ENCODE peak calls at places on chromosome 10, in four cellular contexts. I is neuronal stem cell, T is H1, E is mesenchymal stem cell. Y is an unnamed sample.

GRCh38 chr10:124128811-124129145 is 35.4 kb upstream of the CHST15 start:
- DNase-seq in I (no peak), T (no peak), E (no peak), Y (no peak)

GRCh38 chr10:110456046-110456445 is 41.7 kb upstream of the DUSP5 start:
- DNase-seq in E (no peak), T (no peak), I (no peak), Y (no peak)

GRCh38 chr10:34156781-34157425 is 658.2 kb downstream of the PARD3 start:
- DNase-seq in T (no peak), I (no peak), E (peak; percentile 40), Y (no peak)

GRCh38 chr10:117339569-117339968 is 35.7 kb downstream of the PDZD8 start:
- DNase-seq in I (no peak), T (no peak), E (no peak), Y (no peak)

GRCh38 chr10:15460661-15461060 is 89.6 kb upstream of the FAM171A1 start:
- DNase-seq in T (no peak), I (no peak), E (no peak), Y (no peak)

GRCh38 chr10:78960316-78960800 is 108.4 kb upstream of the ZMIZ1 start:
- DNase-seq in I (no peak), E (peak; percentile 89), T (no peak), Y (no peak)

GRCh38 chr10:126525326-126525725 is 137.0 kb upstream of the ADAM12 start:
- DNase-seq in T (no peak), I (no peak), E (no peak), Y (no peak)

GRCh38 chr10:58810751-58811150 is 298.1 kb downstream of the BICC1 start:
- DNase-seq in T (no peak), E (no peak), I (no peak), Y (no peak)

GRCh38 chr10:30398788-30399187 is 35.2 kb upstream of the MAP3K8 start:
- DNase-seq in E (no peak), T (no peak), I (no peak), Y (no peak)

GRCh38 chr10:88923525-88923924 is 29.0 kb downstream of the ACTA2 start:
- DNase-seq in E (no peak), I (no peak), T (no peak), Y (no peak)

GRCh38 chr10:88921194-88921593 is 31.4 kb downstream of the ACTA2 start:
- DNase-seq in E (no peak), I (no peak), T (no peak), Y (no peak)

GRCh38 chr10:88920198-88920597 is 32.4 kb downstream of the ACTA2 start:
- DNase-seq in T (no peak), I (no peak), E (no peak), Y (no peak)

GRCh38 chr10:88919041-88919440 is 33.5 kb downstream of the ACTA2 start:
- DNase-seq in E (no peak), I (no peak), T (no peak), Y (no peak)

DNA sequence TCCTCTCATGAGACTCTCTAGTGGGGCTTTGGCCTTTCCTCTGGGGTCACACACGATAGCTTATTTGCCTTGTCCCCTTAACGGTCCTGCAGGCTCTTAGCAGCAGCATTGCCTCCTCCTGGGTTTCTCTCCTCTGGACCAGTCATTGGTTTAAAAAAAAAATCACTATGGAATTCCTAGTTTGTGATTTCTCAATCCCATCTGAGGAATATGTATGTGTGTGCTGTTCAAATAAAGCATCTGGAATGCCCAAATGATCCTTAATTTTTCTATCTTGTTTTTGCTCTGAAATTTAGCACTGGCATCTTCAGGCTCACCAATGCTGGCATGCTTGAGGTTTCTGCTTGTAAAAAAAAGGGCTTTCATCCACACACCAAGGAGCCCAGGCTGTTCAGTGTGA is 30.5 kb downstream of the ACTA2 start:
- DNase-seq in I (no peak), E (no peak), T (no peak), Y (no peak)
- H2BK15ac ChIP-seq in I (no peak overlapping the region), E (no peak overlapping the region), T (no peak overlapping the region), Y (no peak overlapping the region)

GRCh38 chr10:4809156-4809555 is 16.9 kb upstream of the AKR1E2 start:
- DNase-seq in I (no peak), E (no peak), T (no peak), Y (no peak)

GRCh38 chr10:4813496-4813895 is 12.5 kb upstream of the AKR1E2 start:
- DNase-seq in T (no peak), I (no peak), E (no peak), Y (no peak)

GRCh38 chr10:4812041-4812440 is 14.0 kb upstream of the AKR1E2 start:
- DNase-seq in E (no peak), I (no peak), T (no peak), Y (no peak)

GRCh38 chr10:4810093-4810492 is 15.9 kb upstream of the AKR1E2 start:
- DNase-seq in T (no peak), E (no peak), I (no peak), Y (no peak)

GRCh38 chr10:4812952-4813351 is 13.1 kb upstream of the AKR1E2 start:
- DNase-seq in I (no peak), T (no peak), E (peak; percentile 90), Y (no peak)
- H2BK12ac ChIP-seq in I (no peak overlapping the region), T (no peak overlapping the region), E (no peak overlapping the region), Y (no peak overlapping the region)

GRCh38 chr10:115933098-115933497 is 339.9 kb downstream of the GFRA1 start:
- DNase-seq in T (no peak), E (no peak), I (no peak), Y (no peak)
- H3K14ac ChIP-seq in T (no peak overlapping the region), E (no peak overlapping the region), I (no peak overlapping the region), Y (no peak overlapping the region)

GRCh38 chr10:125502276-125502675 is 180.7 kb downstream of the TEX36 start:
- DNase-seq in T (no peak), I (no peak), E (no peak), Y (no peak)
- H2BK15ac ChIP-seq in T (no peak overlapping the region), I (no peak overlapping the region), E (no peak overlapping the region), Y (no peak overlapping the region)

DNA sequence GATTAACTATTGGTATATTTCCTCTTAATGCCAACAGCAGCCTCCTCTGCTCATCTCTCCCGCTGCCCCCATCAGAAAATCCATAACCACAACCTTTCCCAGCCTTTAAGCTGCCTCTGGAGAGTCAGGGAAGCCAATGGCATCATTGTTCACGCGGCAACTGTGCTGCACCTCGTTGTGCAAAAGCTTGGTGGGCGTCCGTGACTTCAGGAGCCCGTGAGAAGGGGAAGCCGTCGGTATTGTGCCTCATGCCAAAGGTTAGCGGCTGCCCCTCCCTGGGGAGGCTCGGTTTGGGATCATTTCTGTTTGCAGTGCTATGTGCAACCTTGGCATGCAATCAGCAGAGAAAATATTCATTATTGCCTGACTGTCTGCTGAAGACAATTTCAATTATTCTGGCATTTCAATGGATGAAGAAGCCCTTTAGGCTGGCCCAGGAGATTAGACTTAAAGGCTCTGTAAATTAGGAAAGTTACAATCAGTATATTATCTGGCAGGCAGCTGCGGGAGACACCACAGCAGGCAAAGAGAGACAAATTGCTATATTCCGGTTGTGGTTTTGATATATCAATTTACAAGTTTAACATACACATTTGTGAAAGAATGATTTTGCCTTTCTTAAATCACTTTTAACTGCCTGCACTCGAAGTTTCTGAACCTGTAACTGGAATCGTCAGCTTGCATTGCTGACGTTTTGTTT is 244.5 kb downstream of the GATA3 start:
- DNase-seq in T (no peak), E (no peak), I (no peak), Y (no peak)
- H2BK12ac ChIP-seq in T (peak overlapping the region; percentile 77), E (peak overlapping the region; percentile 40), I (no peak overlapping the region), Y (no peak overlapping the region)

DNA sequence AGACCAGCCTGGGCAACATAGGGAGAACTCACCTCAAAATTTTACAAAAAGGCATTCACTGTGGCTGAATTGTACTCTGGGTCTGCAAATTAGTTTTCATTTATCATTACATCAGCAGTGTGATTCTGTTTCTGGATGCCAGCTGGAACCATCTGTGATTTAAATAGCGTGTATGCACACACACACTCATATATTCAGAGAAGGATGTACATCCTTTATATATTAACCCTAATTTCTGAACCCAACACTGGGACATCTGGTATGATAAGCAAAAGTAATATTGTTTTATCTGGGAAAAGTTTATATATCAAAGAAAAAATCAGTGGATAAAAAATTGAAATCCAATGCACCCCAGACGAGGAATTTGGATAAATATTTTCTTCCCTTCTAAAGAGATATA is 33.8 kb upstream of the LYZL1 start:
- DNase-seq in I (no peak), T (no peak), E (no peak), Y (no peak)
- H3K14ac ChIP-seq in I (no peak overlapping the region), T (no peak overlapping the region), E (no peak overlapping the region), Y (no peak overlapping the region)

GRCh38 chr10:114271779-114272167 is 32.7 kb downstream of the VWA2 start:
- DNase-seq in I (no peak), T (no peak), E (peak; percentile 98), Y (no peak)

GRCh38 chr10:114272696-114273095 is 33.6 kb downstream of the VWA2 start:
- DNase-seq in T (no peak), I (no peak), E (no peak), Y (no peak)

GRCh38 chr10:114274616-114275453 is 35.8 kb downstream of the VWA2 start:
- DNase-seq in I (no peak), E (no peak), T (no peak), Y (no peak)

GRCh38 chr10:114273910-114274309 is 34.9 kb downstream of the VWA2 start:
- DNase-seq in I (no peak), T (no peak), E (no peak), Y (no peak)

GRCh38 chr10:114271014-114271778 is 32.1 kb downstream of the VWA2 start:
- DNase-seq in T (no peak), I (no peak), E (no peak), Y (no peak)
- H2BK15ac ChIP-seq in T (no peak overlapping the region), I (no peak overlapping the region), E (no peak overlapping the region), Y (no peak overlapping the region)

DNA sequence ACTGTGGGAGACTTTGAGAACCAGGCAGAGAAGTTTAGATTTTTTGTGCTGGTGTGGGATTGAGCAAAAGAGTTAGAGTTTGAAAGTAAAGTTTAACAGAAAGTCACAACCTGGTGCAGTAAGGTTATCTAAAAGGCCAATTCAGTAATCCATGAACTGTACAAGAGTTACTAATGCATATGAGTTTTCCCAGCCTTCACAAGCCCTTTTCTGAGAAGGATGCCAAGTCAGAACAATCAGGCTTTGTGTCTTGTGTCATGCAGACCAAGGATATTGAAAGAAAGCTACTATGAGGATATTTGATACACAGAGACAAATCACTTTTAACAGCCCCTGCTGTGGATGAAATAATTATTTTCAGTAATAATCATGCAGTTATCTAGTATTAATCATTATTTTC is 68.8 kb upstream of the MYO3A start:
- DNase-seq in T (no peak), E (no peak), I (no peak), Y (no peak)
- H2BK12ac ChIP-seq in T (no peak overlapping the region), E (no peak overlapping the region), I (no peak overlapping the region), Y (no peak overlapping the region)